ENCODE peak calls at places on chromosomes 12 and 14, in ten cellular contexts. L is lung, R is endothelial cell, J is body of pancreas, D is cardiac fibroblast, B is tibial nerve, Q is GM10248, A is activated B cell treated with CpG ODN at 0.5 μM for 24 hours, Y is upper lobe of right lung, G is HCT116. M is an unnamed sample.

GRCh38 chr14:89486505-89486904 is 69.5 kb upstream of the FOXN3 start:
- DNase-seq in L (no peak), R (no peak), J (no peak), D (no peak), B (no peak), Q (no peak), A (no peak), Y (no peak), G (no peak), M (no peak)

GRCh38 chr12:130298322-130298721 is 39.4 kb upstream of the PIWIL1 start:
- DNase-seq in L (no peak), R (no peak), J (no peak), D (no peak), B (no peak), Q (no peak), A (no peak), Y (no peak), G (no peak), M (no peak)

GRCh38 chr14:32468955-32469354 is 139.9 kb downstream of the AKAP6 start:
- DNase-seq in L (no peak), R (no peak), J (no peak), D (peak), B (no peak), Q (no peak), A (no peak), Y (no peak), G (no peak), M (no peak)

GRCh38 chr14:99531221-99532096 is 50.2 kb downstream of the CCNK start:
- DNase-seq in L (no peak), R (no peak), J (no peak), D (peak), B (no peak), Q (no peak), A (no peak), Y (no peak), G (no peak), M (no peak)

GRCh38 chr12:10179871-10180270 is 1.0 kb downstream of the TMEM52B start:
- DNase-seq in L (no peak), R (no peak), J (no peak), D (no peak), B (no peak), Q (no peak), A (no peak), Y (no peak), G (no peak), M (no peak)

GRCh38 chr14:52538648-52539047 is 13.7 kb downstream of the TXNDC16 start:
- DNase-seq in L (no peak), R (no peak), J (no peak), D (no peak), B (no peak), Q (no peak), A (no peak), Y (no peak), G (no peak), M (no peak)

GRCh38 chr12:57611810-57612710 is 825 bp downstream of the ARHGEF25 start:
- DNase-seq in L (no peak), R (no peak), J (no peak), D (no peak), B (no peak), Q (peak), A (no peak), Y (no peak), G (no peak), M (no peak)

GRCh38 chr14:98458702-98459101 is 813.3 kb downstream of the BCL11B start:
- DNase-seq in L (no peak), R (no peak), J (no peak), D (no peak), B (no peak), Q (no peak), A (no peak), Y (no peak), G (no peak), M (no peak)

GRCh38 chr14:106436310-106436905 is 910.0 kb downstream of the TMEM121 start:
- DNase-seq in L (peak), R (no peak), J (peak), D (no peak), B (no peak), Q (peak), A (peak), Y (peak), G (no peak), M (peak)

GRCh38 chr12:88056571-88056970 is 27.4 kb upstream of the C12orf50 start:
- DNase-seq in L (no peak), R (no peak), J (no peak), D (no peak), B (no peak), Q (no peak), A (no peak), Y (no peak), G (no peak), M (no peak)

GRCh38 chr12:88057994-88058718 is 29.0 kb upstream of the C12orf50 start:
- DNase-seq in L (no peak), R (no peak), J (no peak), D (peak), B (no peak), Q (no peak), A (no peak), Y (no peak), G (no peak), M (no peak)

DNA sequence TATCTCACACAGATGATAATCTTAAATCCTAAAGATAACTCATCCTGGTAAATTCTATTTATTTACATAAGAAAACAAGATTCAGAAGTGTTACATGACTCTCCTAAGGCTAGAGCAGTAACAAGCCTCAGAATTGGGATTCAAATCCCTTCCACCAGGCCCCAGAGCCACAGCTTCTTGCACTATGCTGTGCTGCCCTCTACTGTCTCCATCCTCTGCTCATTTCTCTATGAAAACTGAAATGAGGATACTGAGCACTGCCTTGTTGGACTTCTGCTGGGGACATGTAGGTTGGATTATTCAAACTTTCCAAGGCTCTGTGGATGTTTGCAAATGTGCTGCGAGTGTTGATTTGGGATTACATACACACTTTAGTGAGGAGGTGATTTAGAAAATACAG is 23.5 kb upstream of the C12orf50 start:
- DNase-seq in L (no peak), R (peak), J (peak), D (peak), B (no peak), Q (no peak), A (no peak), Y (no peak), G (peak), M (no peak)
- TF ChIP-seq CTCF in L (no peak), R (no peak), J (peak), D (peak), B (no peak), Q (peak), A (no peak), Y (peak), G (peak), M (no peak)

GRCh38 chr12:124750787-124751471 is 112.7 kb downstream of the SCARB1 start:
- DNase-seq in L (no peak), R (peak), J (no peak), D (peak), B (no peak), Q (no peak), A (no peak), Y (no peak), G (no peak), M (no peak)
- TF ChIP-seq CTCF in L (no peak), R (no peak), J (no peak), D (no peak), B (no peak), Q (peak), A (no peak), Y (no peak), G (peak), M (no peak)

DNA sequence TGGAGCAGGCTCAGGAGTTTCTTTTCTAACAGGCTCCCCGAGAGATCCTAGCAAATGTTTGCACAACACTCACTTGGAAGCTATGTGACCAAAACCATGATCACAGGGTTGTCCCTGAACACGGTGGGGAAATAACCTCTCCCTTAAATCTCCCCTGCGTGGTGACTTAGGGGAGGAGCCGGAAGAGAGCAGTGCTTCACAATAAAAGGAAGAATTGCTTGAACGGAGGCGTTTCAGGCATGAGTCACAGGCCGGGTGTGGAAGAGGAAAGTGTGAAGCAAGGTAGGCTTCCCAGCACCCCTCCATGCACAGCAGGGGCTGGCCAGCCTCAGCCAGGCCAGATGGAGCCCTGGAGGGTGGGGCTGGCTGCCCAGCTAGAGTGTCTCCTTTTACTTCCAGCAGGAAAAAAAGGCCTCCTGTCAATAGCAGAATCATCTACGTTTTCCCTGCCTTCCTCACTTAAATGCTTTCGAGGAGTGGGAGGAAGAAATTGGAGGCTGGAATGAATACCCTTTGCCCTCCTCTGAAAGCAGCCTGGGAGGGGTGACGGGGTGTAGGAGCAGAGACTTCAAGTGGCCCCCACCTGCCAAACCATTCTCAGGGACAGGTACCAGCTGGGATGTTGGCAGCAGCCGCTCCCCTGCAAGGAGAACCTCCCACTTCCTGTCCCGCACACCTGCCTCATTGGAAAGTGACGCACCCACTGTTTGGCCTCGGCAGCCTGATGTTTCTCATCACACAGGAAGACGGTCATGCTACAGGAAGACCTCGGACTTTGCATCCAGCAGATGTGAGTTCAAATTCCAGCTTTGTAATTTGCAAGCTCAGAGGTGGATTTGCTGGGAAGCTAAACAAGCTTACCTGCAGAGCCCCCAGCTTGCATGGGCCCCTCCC is 30.1 kb upstream of the PPP2R5C start:
- DNase-seq in L (peak), R (no peak), J (peak), D (peak), B (no peak), Q (peak), A (peak), Y (peak), G (peak), M (peak)
- TF ChIP-seq CTCF in L (no peak), R (no peak), J (no peak), D (no peak), B (no peak), Q (no peak), A (no peak), Y (no peak), G (no peak), M (no peak)

GRCh38 chr14:56715938-56716337 is 94.3 kb downstream of the OTX2 start:
- DNase-seq in L (no peak), R (no peak), J (no peak), D (no peak), B (no peak), Q (no peak), A (no peak), Y (no peak), G (no peak), M (no peak)
- TF ChIP-seq CTCF in L (no peak), R (no peak), J (no peak), D (no peak), B (no peak), Q (no peak), A (no peak), Y (no peak), G (no peak), M (no peak)

GRCh38 chr14:36520601-36521525 is 831 bp upstream of the NKX2-1 start:
- DNase-seq in L (peak), R (peak), J (peak), D (peak), B (no peak), Q (peak), A (no peak), Y (peak), G (peak), M (no peak)
- TF ChIP-seq CTCF in L (no peak), R (no peak), J (peak), D (no peak), B (no peak), Q (no peak), A (no peak), Y (peak), G (no peak), M (no peak)

GRCh38 chr12:105983622-105984325 is 155.0 kb downstream of the NUAK1 start:
- DNase-seq in L (no peak), R (no peak), J (no peak), D (peak), B (no peak), Q (no peak), A (no peak), Y (no peak), G (no peak), M (no peak)
- TF ChIP-seq CTCF in L (no peak), R (no peak), J (no peak), D (no peak), B (no peak), Q (no peak), A (no peak), Y (no peak), G (no peak), M (no peak)

DNA sequence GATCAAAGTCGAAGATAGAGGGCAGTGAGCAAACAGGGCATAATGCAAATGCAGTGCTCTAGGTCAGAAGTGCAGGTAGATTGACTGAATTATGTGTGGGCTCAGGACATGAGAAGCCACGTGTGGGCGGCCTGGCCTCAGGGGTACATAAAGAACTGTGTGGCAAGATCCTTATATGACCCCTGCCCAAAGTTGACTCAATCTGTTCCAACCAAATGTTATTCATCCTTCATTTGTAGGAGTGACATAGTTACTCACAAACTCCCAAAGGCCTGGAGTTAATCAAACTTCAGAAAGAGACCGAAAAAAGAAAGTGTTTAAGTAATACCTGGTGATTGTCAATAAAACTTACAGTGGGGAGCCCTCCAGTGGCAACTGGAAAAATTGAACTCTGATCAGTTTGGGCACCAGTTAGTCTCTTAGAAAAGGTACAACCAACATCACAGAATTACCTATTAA is 150.4 kb upstream of the FAR2 start:
- DNase-seq in L (no peak), R (peak), J (no peak), D (peak), B (no peak), Q (peak), A (no peak), Y (no peak), G (no peak), M (no peak)
- TF ChIP-seq CTCF in L (no peak), R (peak), J (no peak), D (peak), B (peak), Q (peak), A (no peak), Y (peak), G (peak), M (no peak)

DNA sequence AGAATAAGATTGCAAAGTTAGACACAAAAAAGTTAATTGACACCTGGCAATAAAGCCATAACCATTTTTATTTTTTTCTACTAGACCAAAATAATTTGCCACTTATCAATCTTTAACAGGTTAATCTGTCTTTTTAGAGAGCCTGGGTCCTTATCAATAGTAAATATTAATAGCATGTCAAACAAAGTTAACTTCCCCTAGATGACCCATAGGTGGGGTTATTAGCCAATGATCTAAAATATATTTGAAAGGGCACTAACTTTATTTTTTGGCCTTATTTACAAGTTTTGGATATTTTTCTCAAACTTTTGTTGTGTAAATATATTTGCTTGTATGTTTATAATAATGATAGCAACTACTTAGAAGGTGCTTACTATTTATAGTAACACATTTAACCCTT is 3.9 kb downstream of the ANKRD33 start:
- DNase-seq in L (no peak), R (no peak), J (no peak), D (peak), B (no peak), Q (no peak), A (no peak), Y (no peak), G (no peak), M (no peak)
- TF ChIP-seq CTCF in L (peak), R (peak), J (peak), D (peak), B (peak), Q (peak), A (no peak), Y (peak), G (peak), M (peak)

M was measured in natural killer cell.